ENCODE peak calls at places on chromosome 2, in five cellular contexts. One of them, this sample, is unnamed.

GRCh38 chr2:1730047-1730937 is 14.0 kb downstream of the PXDN start:
- DNase-seq in mucosa of gallbladder: peak; percentile 35
- DNase-seq in right cardiac atrium: peak; percentile 71
- DNase-seq in activated gamma-delta T cell treated with Interleukin-2 at 50 U/mL for 16 hours: no peak
- DNase-seq in Panc1: no peak
- DNase-seq in this sample: no peak

GRCh38 chr2:24021122-24021998 is 11.5 kb downstream of the MFSD2B start:
- DNase-seq in mucosa of gallbladder: no peak
- DNase-seq in right cardiac atrium: peak; percentile 62
- DNase-seq in activated gamma-delta T cell treated with Interleukin-2 at 50 U/mL for 16 hours: no peak
- DNase-seq in Panc1: no peak
- DNase-seq in this sample: peak; percentile 67

GRCh38 chr2:199704358-199705238 is 146.4 kb downstream of the FTCDNL1 start:
- DNase-seq in mucosa of gallbladder: peak; percentile 14
- DNase-seq in right cardiac atrium: no peak
- DNase-seq in activated gamma-delta T cell treated with Interleukin-2 at 50 U/mL for 16 hours: no peak
- DNase-seq in Panc1: no peak
- DNase-seq in this sample: peak; percentile 33

GRCh38 chr2:127014630-127015029 is 92.3 kb downstream of the BIN1 start:
- DNase-seq in mucosa of gallbladder: no peak
- DNase-seq in right cardiac atrium: no peak
- DNase-seq in activated gamma-delta T cell treated with Interleukin-2 at 50 U/mL for 16 hours: no peak
- DNase-seq in Panc1: peak; percentile 73
- DNase-seq in this sample: no peak

GRCh38 chr2:29309090-29310054 is 194.2 kb downstream of the CLIP4 start:
- DNase-seq in mucosa of gallbladder: peak; percentile 60
- DNase-seq in right cardiac atrium: no peak
- DNase-seq in activated gamma-delta T cell treated with Interleukin-2 at 50 U/mL for 16 hours: peak; percentile 46
- DNase-seq in Panc1: peak; percentile 50
- DNase-seq in this sample: peak; percentile 83

GRCh38 chr2:195642027-195642676 is 14.9 kb upstream of the SLC39A10 start:
- DNase-seq in mucosa of gallbladder: no peak
- DNase-seq in right cardiac atrium: no peak
- DNase-seq in activated gamma-delta T cell treated with Interleukin-2 at 50 U/mL for 16 hours: no peak
- DNase-seq in Panc1: no peak
- DNase-seq in this sample: no peak

GRCh38 chr2:39772086-39772811 is 6.8 kb downstream of the THUMPD2 start:
- DNase-seq in mucosa of gallbladder: no peak
- DNase-seq in right cardiac atrium: no peak
- DNase-seq in activated gamma-delta T cell treated with Interleukin-2 at 50 U/mL for 16 hours: no peak
- DNase-seq in Panc1: no peak
- DNase-seq in this sample: no peak

GRCh38 chr2:226446406-226447001 is 353.1 kb downstream of the IRS1 start:
- DNase-seq in mucosa of gallbladder: no peak
- DNase-seq in right cardiac atrium: no peak
- DNase-seq in activated gamma-delta T cell treated with Interleukin-2 at 50 U/mL for 16 hours: no peak
- DNase-seq in Panc1: no peak
- DNase-seq in this sample: no peak

GRCh38 chr2:43553341-43553855 is 42.4 kb downstream of the THADA start:
- DNase-seq in mucosa of gallbladder: no peak
- DNase-seq in right cardiac atrium: no peak
- DNase-seq in activated gamma-delta T cell treated with Interleukin-2 at 50 U/mL for 16 hours: no peak
- DNase-seq in Panc1: no peak
- DNase-seq in this sample: no peak

GRCh38 chr2:100757621-100758394 is 62.1 kb upstream of the NPAS2 start:
- DNase-seq in mucosa of gallbladder: peak; percentile 50
- DNase-seq in right cardiac atrium: no peak
- DNase-seq in activated gamma-delta T cell treated with Interleukin-2 at 50 U/mL for 16 hours: no peak
- DNase-seq in Panc1: no peak
- DNase-seq in this sample: peak; percentile 12